ENCODE peak calls at places on chromosomes 13 and 19, in ten cellular contexts. One of them, this sample, is unnamed.

GRCh38 chr13:99704390-99704789 is 203.1 kb downstream of the TM9SF2 start:
- DNase-seq in type B pancreatic cell: no peak
- DNase-seq in CD8-positive, alpha-beta memory T cell: no peak
- DNase-seq in hypothalamus: no peak
- DNase-seq in activated T-helper 1 cell treated with anti-CD3 and anti-CD28 coated beads, Interleukin-2, amount 50 U/mL, for 16 hours: no peak
- DNase-seq in amniotic stem cell: no peak
- DNase-seq in posterior cingulate gyrus: no peak
- DNase-seq in stimulated activated CD8-positive, alpha-beta memory T cell treated with anti-CD3 and anti-CD28 coated beads, Interleukin-2, amount 100 ng/mL, for 48 hours: no peak
- DNase-seq in stromal cell of bone marrow: no peak
- DNase-seq in HEK293T: no peak
- DNase-seq in this sample: no peak

GRCh38 chr13:99051768-99052455 is 74.0 kb upstream of the DOCK9 start:
- DNase-seq in activated T-helper 1 cell treated with anti-CD3 and anti-CD28 coated beads, Interleukin-2, amount 50 U/mL, for 16 hours: no peak
- DNase-seq in CD8-positive, alpha-beta memory T cell: no peak
- DNase-seq in HEK293T: no peak
- DNase-seq in stimulated activated CD8-positive, alpha-beta memory T cell treated with anti-CD3 and anti-CD28 coated beads, Interleukin-2, amount 100 ng/mL, for 48 hours: no peak
- DNase-seq in amniotic stem cell: no peak
- DNase-seq in posterior cingulate gyrus: no peak
- DNase-seq in hypothalamus: no peak
- DNase-seq in stromal cell of bone marrow: no peak
- DNase-seq in type B pancreatic cell: no peak
- DNase-seq in this sample: no peak

GRCh38 chr19:35828694-35829301 is 16.2 kb upstream of the PRODH2 start:
- DNase-seq in activated T-helper 1 cell treated with anti-CD3 and anti-CD28 coated beads, Interleukin-2, amount 50 U/mL, for 16 hours: no peak
- DNase-seq in type B pancreatic cell: peak
- DNase-seq in amniotic stem cell: peak
- DNase-seq in posterior cingulate gyrus: no peak
- DNase-seq in stromal cell of bone marrow: peak
- DNase-seq in stimulated activated CD8-positive, alpha-beta memory T cell treated with anti-CD3 and anti-CD28 coated beads, Interleukin-2, amount 100 ng/mL, for 48 hours: peak
- DNase-seq in CD8-positive, alpha-beta memory T cell: no peak
- DNase-seq in HEK293T: peak
- DNase-seq in hypothalamus: no peak
- DNase-seq in this sample: no peak

GRCh38 chr13:93144031-93144430 is 82.6 kb upstream of the GPC6 start:
- DNase-seq in type B pancreatic cell: no peak
- DNase-seq in stimulated activated CD8-positive, alpha-beta memory T cell treated with anti-CD3 and anti-CD28 coated beads, Interleukin-2, amount 100 ng/mL, for 48 hours: no peak
- DNase-seq in CD8-positive, alpha-beta memory T cell: no peak
- DNase-seq in amniotic stem cell: no peak
- DNase-seq in posterior cingulate gyrus: no peak
- DNase-seq in stromal cell of bone marrow: no peak
- DNase-seq in HEK293T: no peak
- DNase-seq in activated T-helper 1 cell treated with anti-CD3 and anti-CD28 coated beads, Interleukin-2, amount 50 U/mL, for 16 hours: no peak
- DNase-seq in hypothalamus: no peak
- DNase-seq in this sample: no peak

GRCh38 chr13:99062593-99062992 is 84.7 kb upstream of the DOCK9 start:
- DNase-seq in stromal cell of bone marrow: peak
- DNase-seq in posterior cingulate gyrus: peak
- DNase-seq in activated T-helper 1 cell treated with anti-CD3 and anti-CD28 coated beads, Interleukin-2, amount 50 U/mL, for 16 hours: no peak
- DNase-seq in stimulated activated CD8-positive, alpha-beta memory T cell treated with anti-CD3 and anti-CD28 coated beads, Interleukin-2, amount 100 ng/mL, for 48 hours: no peak
- DNase-seq in amniotic stem cell: no peak
- DNase-seq in hypothalamus: no peak
- DNase-seq in CD8-positive, alpha-beta memory T cell: no peak
- DNase-seq in type B pancreatic cell: no peak
- DNase-seq in HEK293T: no peak
- DNase-seq in this sample: no peak

GRCh38 chr19:2837430-2837829 is 3.8 kb upstream of the ZNF555 start:
- DNase-seq in stimulated activated CD8-positive, alpha-beta memory T cell treated with anti-CD3 and anti-CD28 coated beads, Interleukin-2, amount 100 ng/mL, for 48 hours: no peak
- DNase-seq in hypothalamus: no peak
- DNase-seq in stromal cell of bone marrow: no peak
- DNase-seq in posterior cingulate gyrus: no peak
- DNase-seq in CD8-positive, alpha-beta memory T cell: no peak
- DNase-seq in HEK293T: no peak
- DNase-seq in amniotic stem cell: no peak
- DNase-seq in activated T-helper 1 cell treated with anti-CD3 and anti-CD28 coated beads, Interleukin-2, amount 50 U/mL, for 16 hours: no peak
- DNase-seq in type B pancreatic cell: no peak
- DNase-seq in this sample: no peak

GRCh38 chr13:112969692-112970338 is 801 bp downstream of the MCF2L start:
- DNase-seq in stromal cell of bone marrow: no peak
- DNase-seq in HEK293T: peak
- DNase-seq in activated T-helper 1 cell treated with anti-CD3 and anti-CD28 coated beads, Interleukin-2, amount 50 U/mL, for 16 hours: no peak
- DNase-seq in type B pancreatic cell: no peak
- DNase-seq in stimulated activated CD8-positive, alpha-beta memory T cell treated with anti-CD3 and anti-CD28 coated beads, Interleukin-2, amount 100 ng/mL, for 48 hours: no peak
- DNase-seq in hypothalamus: no peak
- DNase-seq in CD8-positive, alpha-beta memory T cell: no peak
- DNase-seq in amniotic stem cell: no peak
- DNase-seq in posterior cingulate gyrus: no peak
- DNase-seq in this sample: no peak

GRCh38 chr19:17859533-17860330 is at the start of gene RPL18A:
- DNase-seq in posterior cingulate gyrus: peak
- DNase-seq in amniotic stem cell: peak
- DNase-seq in HEK293T: peak
- DNase-seq in hypothalamus: peak
- DNase-seq in stromal cell of bone marrow: peak
- DNase-seq in activated T-helper 1 cell treated with anti-CD3 and anti-CD28 coated beads, Interleukin-2, amount 50 U/mL, for 16 hours: peak
- DNase-seq in type B pancreatic cell: peak
- DNase-seq in stimulated activated CD8-positive, alpha-beta memory T cell treated with anti-CD3 and anti-CD28 coated beads, Interleukin-2, amount 100 ng/mL, for 48 hours: peak
- DNase-seq in CD8-positive, alpha-beta memory T cell: peak
- DNase-seq in this sample: peak

GRCh38 chr13:51923983-51924539 is 62.3 kb downstream of the CCDC70 start:
- DNase-seq in stromal cell of bone marrow: no peak
- DNase-seq in HEK293T: peak
- DNase-seq in amniotic stem cell: no peak
- DNase-seq in stimulated activated CD8-positive, alpha-beta memory T cell treated with anti-CD3 and anti-CD28 coated beads, Interleukin-2, amount 100 ng/mL, for 48 hours: no peak
- DNase-seq in posterior cingulate gyrus: no peak
- DNase-seq in CD8-positive, alpha-beta memory T cell: no peak
- DNase-seq in hypothalamus: no peak
- DNase-seq in type B pancreatic cell: peak
- DNase-seq in activated T-helper 1 cell treated with anti-CD3 and anti-CD28 coated beads, Interleukin-2, amount 50 U/mL, for 16 hours: no peak
- DNase-seq in this sample: no peak

GRCh38 chr13:114174529-114174941 is 4.5 kb upstream of the CFAP97D2 start:
- DNase-seq in stromal cell of bone marrow: no peak
- DNase-seq in posterior cingulate gyrus: no peak
- DNase-seq in hypothalamus: no peak
- DNase-seq in activated T-helper 1 cell treated with anti-CD3 and anti-CD28 coated beads, Interleukin-2, amount 50 U/mL, for 16 hours: no peak
- DNase-seq in CD8-positive, alpha-beta memory T cell: no peak
- DNase-seq in amniotic stem cell: no peak
- DNase-seq in HEK293T: no peak
- DNase-seq in type B pancreatic cell: no peak
- DNase-seq in stimulated activated CD8-positive, alpha-beta memory T cell treated with anti-CD3 and anti-CD28 coated beads, Interleukin-2, amount 100 ng/mL, for 48 hours: no peak
- DNase-seq in this sample: no peak

GRCh38 chr19:45142016-45142727 is 18.6 kb downstream of the NKPD1 start:
- DNase-seq in hypothalamus: no peak
- DNase-seq in stimulated activated CD8-positive, alpha-beta memory T cell treated with anti-CD3 and anti-CD28 coated beads, Interleukin-2, amount 100 ng/mL, for 48 hours: no peak
- DNase-seq in HEK293T: no peak
- DNase-seq in type B pancreatic cell: no peak
- DNase-seq in activated T-helper 1 cell treated with anti-CD3 and anti-CD28 coated beads, Interleukin-2, amount 50 U/mL, for 16 hours: no peak
- DNase-seq in amniotic stem cell: no peak
- DNase-seq in CD8-positive, alpha-beta memory T cell: no peak
- DNase-seq in posterior cingulate gyrus: no peak
- DNase-seq in stromal cell of bone marrow: no peak
- DNase-seq in this sample: no peak

GRCh38 chr19:2095338-2095938 is 688 bp downstream of the MOB3A start:
- DNase-seq in stromal cell of bone marrow: no peak
- DNase-seq in CD8-positive, alpha-beta memory T cell: no peak
- DNase-seq in hypothalamus: no peak
- DNase-seq in type B pancreatic cell: no peak
- DNase-seq in posterior cingulate gyrus: no peak
- DNase-seq in HEK293T: no peak
- DNase-seq in activated T-helper 1 cell treated with anti-CD3 and anti-CD28 coated beads, Interleukin-2, amount 50 U/mL, for 16 hours: no peak
- DNase-seq in stimulated activated CD8-positive, alpha-beta memory T cell treated with anti-CD3 and anti-CD28 coated beads, Interleukin-2, amount 100 ng/mL, for 48 hours: no peak
- DNase-seq in amniotic stem cell: no peak
- DNase-seq in this sample: no peak

GRCh38 chr19:48154003-48154402 is 16.1 kb downstream of the LIG1 start:
- DNase-seq in stromal cell of bone marrow: no peak
- DNase-seq in hypothalamus: no peak
- DNase-seq in posterior cingulate gyrus: no peak
- DNase-seq in HEK293T: no peak
- DNase-seq in type B pancreatic cell: no peak
- DNase-seq in activated T-helper 1 cell treated with anti-CD3 and anti-CD28 coated beads, Interleukin-2, amount 50 U/mL, for 16 hours: no peak
- DNase-seq in CD8-positive, alpha-beta memory T cell: no peak
- DNase-seq in stimulated activated CD8-positive, alpha-beta memory T cell treated with anti-CD3 and anti-CD28 coated beads, Interleukin-2, amount 100 ng/mL, for 48 hours: no peak
- DNase-seq in amniotic stem cell: no peak
- DNase-seq in this sample: no peak

GRCh38 chr13:22162889-22163288 is 492.0 kb downstream of the FGF9 start:
- DNase-seq in stimulated activated CD8-positive, alpha-beta memory T cell treated with anti-CD3 and anti-CD28 coated beads, Interleukin-2, amount 100 ng/mL, for 48 hours: no peak
- DNase-seq in type B pancreatic cell: no peak
- DNase-seq in hypothalamus: no peak
- DNase-seq in CD8-positive, alpha-beta memory T cell: no peak
- DNase-seq in activated T-helper 1 cell treated with anti-CD3 and anti-CD28 coated beads, Interleukin-2, amount 50 U/mL, for 16 hours: no peak
- DNase-seq in posterior cingulate gyrus: no peak
- DNase-seq in amniotic stem cell: no peak
- DNase-seq in HEK293T: no peak
- DNase-seq in stromal cell of bone marrow: no peak
- DNase-seq in this sample: no peak

GRCh38 chr13:63085851-63086250 is 1670.2 kb upstream of the PCDH20 start:
- DNase-seq in hypothalamus: no peak
- DNase-seq in posterior cingulate gyrus: no peak
- DNase-seq in type B pancreatic cell: no peak
- DNase-seq in HEK293T: no peak
- DNase-seq in CD8-positive, alpha-beta memory T cell: no peak
- DNase-seq in amniotic stem cell: no peak
- DNase-seq in stromal cell of bone marrow: no peak
- DNase-seq in activated T-helper 1 cell treated with anti-CD3 and anti-CD28 coated beads, Interleukin-2, amount 50 U/mL, for 16 hours: no peak
- DNase-seq in stimulated activated CD8-positive, alpha-beta memory T cell treated with anti-CD3 and anti-CD28 coated beads, Interleukin-2, amount 100 ng/mL, for 48 hours: no peak
- DNase-seq in this sample: no peak

GRCh38 chr19:55247621-55248099 is 11.2 kb downstream of the PPP6R1 start:
- DNase-seq in CD8-positive, alpha-beta memory T cell: no peak
- DNase-seq in HEK293T: no peak
- DNase-seq in amniotic stem cell: no peak
- DNase-seq in hypothalamus: no peak
- DNase-seq in posterior cingulate gyrus: no peak
- DNase-seq in activated T-helper 1 cell treated with anti-CD3 and anti-CD28 coated beads, Interleukin-2, amount 50 U/mL, for 16 hours: no peak
- DNase-seq in stromal cell of bone marrow: no peak
- DNase-seq in stimulated activated CD8-positive, alpha-beta memory T cell treated with anti-CD3 and anti-CD28 coated beads, Interleukin-2, amount 100 ng/mL, for 48 hours: no peak
- DNase-seq in type B pancreatic cell: no peak
- DNase-seq in this sample: no peak

GRCh38 chr13:28220166-28220565 is 81.8 kb downstream of the PAN3 start:
- DNase-seq in type B pancreatic cell: no peak
- DNase-seq in posterior cingulate gyrus: no peak
- DNase-seq in stromal cell of bone marrow: peak
- DNase-seq in HEK293T: no peak
- DNase-seq in activated T-helper 1 cell treated with anti-CD3 and anti-CD28 coated beads, Interleukin-2, amount 50 U/mL, for 16 hours: no peak
- DNase-seq in stimulated activated CD8-positive, alpha-beta memory T cell treated with anti-CD3 and anti-CD28 coated beads, Interleukin-2, amount 100 ng/mL, for 48 hours: no peak
- DNase-seq in amniotic stem cell: no peak
- DNase-seq in CD8-positive, alpha-beta memory T cell: no peak
- DNase-seq in hypothalamus: no peak
- DNase-seq in this sample: no peak

GRCh38 chr13:34078334-34078999 is 260.5 kb downstream of the RFC3 start:
- DNase-seq in type B pancreatic cell: no peak
- DNase-seq in amniotic stem cell: no peak
- DNase-seq in stromal cell of bone marrow: no peak
- DNase-seq in hypothalamus: no peak
- DNase-seq in stimulated activated CD8-positive, alpha-beta memory T cell treated with anti-CD3 and anti-CD28 coated beads, Interleukin-2, amount 100 ng/mL, for 48 hours: no peak
- DNase-seq in posterior cingulate gyrus: no peak
- DNase-seq in CD8-positive, alpha-beta memory T cell: no peak
- DNase-seq in HEK293T: no peak
- DNase-seq in activated T-helper 1 cell treated with anti-CD3 and anti-CD28 coated beads, Interleukin-2, amount 50 U/mL, for 16 hours: no peak
- DNase-seq in this sample: no peak

GRCh38 chr13:102131246-102131645 is 270.6 kb downstream of the FGF14 start:
- DNase-seq in stromal cell of bone marrow: no peak
- DNase-seq in activated T-helper 1 cell treated with anti-CD3 and anti-CD28 coated beads, Interleukin-2, amount 50 U/mL, for 16 hours: no peak
- DNase-seq in posterior cingulate gyrus: no peak
- DNase-seq in HEK293T: no peak
- DNase-seq in hypothalamus: no peak
- DNase-seq in stimulated activated CD8-positive, alpha-beta memory T cell treated with anti-CD3 and anti-CD28 coated beads, Interleukin-2, amount 100 ng/mL, for 48 hours: no peak
- DNase-seq in amniotic stem cell: no peak
- DNase-seq in CD8-positive, alpha-beta memory T cell: no peak
- DNase-seq in type B pancreatic cell: no peak
- DNase-seq in this sample: no peak

GRCh38 chr19:4814625-4815425 is 16.7 kb downstream of the TICAM1 start:
- DNase-seq in stimulated activated CD8-positive, alpha-beta memory T cell treated with anti-CD3 and anti-CD28 coated beads, Interleukin-2, amount 100 ng/mL, for 48 hours: no peak
- DNase-seq in HEK293T: no peak
- DNase-seq in hypothalamus: no peak
- DNase-seq in CD8-positive, alpha-beta memory T cell: no peak
- DNase-seq in type B pancreatic cell: no peak
- DNase-seq in amniotic stem cell: no peak
- DNase-seq in stromal cell of bone marrow: peak
- DNase-seq in posterior cingulate gyrus: no peak
- DNase-seq in activated T-helper 1 cell treated with anti-CD3 and anti-CD28 coated beads, Interleukin-2, amount 50 U/mL, for 16 hours: no peak
- DNase-seq in this sample: no peak

GRCh38 chr13:85529216-85529590 is 270.0 kb downstream of the SLITRK6 start:
- DNase-seq in stimulated activated CD8-positive, alpha-beta memory T cell treated with anti-CD3 and anti-CD28 coated beads, Interleukin-2, amount 100 ng/mL, for 48 hours: no peak
- DNase-seq in HEK293T: no peak
- DNase-seq in hypothalamus: no peak
- DNase-seq in stromal cell of bone marrow: no peak
- DNase-seq in activated T-helper 1 cell treated with anti-CD3 and anti-CD28 coated beads, Interleukin-2, amount 50 U/mL, for 16 hours: no peak
- DNase-seq in posterior cingulate gyrus: no peak
- DNase-seq in CD8-positive, alpha-beta memory T cell: no peak
- DNase-seq in amniotic stem cell: no peak
- DNase-seq in type B pancreatic cell: no peak
- DNase-seq in this sample: no peak

GRCh38 chr19:15288146-15288963 is 44.0 kb downstream of the BRD4 start:
- DNase-seq in stimulated activated CD8-positive, alpha-beta memory T cell treated with anti-CD3 and anti-CD28 coated beads, Interleukin-2, amount 100 ng/mL, for 48 hours: no peak
- DNase-seq in activated T-helper 1 cell treated with anti-CD3 and anti-CD28 coated beads, Interleukin-2, amount 50 U/mL, for 16 hours: no peak
- DNase-seq in hypothalamus: peak
- DNase-seq in stromal cell of bone marrow: no peak
- DNase-seq in amniotic stem cell: no peak
- DNase-seq in type B pancreatic cell: no peak
- DNase-seq in CD8-positive, alpha-beta memory T cell: no peak
- DNase-seq in posterior cingulate gyrus: peak
- DNase-seq in HEK293T: no peak
- DNase-seq in this sample: no peak

GRCh38 chr13:94749162-94749561 is 36.8 kb upstream of the SOX21 start:
- DNase-seq in stimulated activated CD8-positive, alpha-beta memory T cell treated with anti-CD3 and anti-CD28 coated beads, Interleukin-2, amount 100 ng/mL, for 48 hours: no peak
- DNase-seq in amniotic stem cell: no peak
- DNase-seq in stromal cell of bone marrow: no peak
- DNase-seq in CD8-positive, alpha-beta memory T cell: no peak
- DNase-seq in type B pancreatic cell: no peak
- DNase-seq in hypothalamus: no peak
- DNase-seq in posterior cingulate gyrus: no peak
- DNase-seq in HEK293T: no peak
- DNase-seq in activated T-helper 1 cell treated with anti-CD3 and anti-CD28 coated beads, Interleukin-2, amount 50 U/mL, for 16 hours: no peak
- DNase-seq in this sample: no peak

GRCh38 chr13:48770372-48770771 is 116.6 kb downstream of the CYSLTR2 start:
- DNase-seq in stimulated activated CD8-positive, alpha-beta memory T cell treated with anti-CD3 and anti-CD28 coated beads, Interleukin-2, amount 100 ng/mL, for 48 hours: no peak
- DNase-seq in stromal cell of bone marrow: no peak
- DNase-seq in amniotic stem cell: no peak
- DNase-seq in hypothalamus: no peak
- DNase-seq in CD8-positive, alpha-beta memory T cell: no peak
- DNase-seq in HEK293T: no peak
- DNase-seq in type B pancreatic cell: no peak
- DNase-seq in posterior cingulate gyrus: no peak
- DNase-seq in activated T-helper 1 cell treated with anti-CD3 and anti-CD28 coated beads, Interleukin-2, amount 50 U/mL, for 16 hours: no peak
- DNase-seq in this sample: peak

GRCh38 chr13:59367467-59367866 is 796.3 kb downstream of the DIAPH3 start:
- DNase-seq in CD8-positive, alpha-beta memory T cell: no peak
- DNase-seq in stimulated activated CD8-positive, alpha-beta memory T cell treated with anti-CD3 and anti-CD28 coated beads, Interleukin-2, amount 100 ng/mL, for 48 hours: no peak
- DNase-seq in type B pancreatic cell: no peak
- DNase-seq in activated T-helper 1 cell treated with anti-CD3 and anti-CD28 coated beads, Interleukin-2, amount 50 U/mL, for 16 hours: no peak
- DNase-seq in HEK293T: no peak
- DNase-seq in posterior cingulate gyrus: no peak
- DNase-seq in hypothalamus: no peak
- DNase-seq in amniotic stem cell: no peak
- DNase-seq in stromal cell of bone marrow: no peak
- DNase-seq in this sample: no peak

GRCh38 chr19:23932878-23933277 is 18.2 kb downstream of the ZNF726 start:
- DNase-seq in activated T-helper 1 cell treated with anti-CD3 and anti-CD28 coated beads, Interleukin-2, amount 50 U/mL, for 16 hours: no peak
- DNase-seq in hypothalamus: no peak
- DNase-seq in amniotic stem cell: no peak
- DNase-seq in stromal cell of bone marrow: no peak
- DNase-seq in type B pancreatic cell: no peak
- DNase-seq in HEK293T: no peak
- DNase-seq in stimulated activated CD8-positive, alpha-beta memory T cell treated with anti-CD3 and anti-CD28 coated beads, Interleukin-2, amount 100 ng/mL, for 48 hours: no peak
- DNase-seq in posterior cingulate gyrus: no peak
- DNase-seq in CD8-positive, alpha-beta memory T cell: no peak
- DNase-seq in this sample: no peak

GRCh38 chr13:72004975-72005374 is 138.0 kb upstream of the DACH1 start:
- DNase-seq in hypothalamus: no peak
- DNase-seq in CD8-positive, alpha-beta memory T cell: no peak
- DNase-seq in stimulated activated CD8-positive, alpha-beta memory T cell treated with anti-CD3 and anti-CD28 coated beads, Interleukin-2, amount 100 ng/mL, for 48 hours: no peak
- DNase-seq in posterior cingulate gyrus: no peak
- DNase-seq in stromal cell of bone marrow: peak
- DNase-seq in amniotic stem cell: no peak
- DNase-seq in activated T-helper 1 cell treated with anti-CD3 and anti-CD28 coated beads, Interleukin-2, amount 50 U/mL, for 16 hours: no peak
- DNase-seq in type B pancreatic cell: no peak
- DNase-seq in HEK293T: no peak
- DNase-seq in this sample: no peak

GRCh38 chr13:45873491-45874360 is 22.2 kb upstream of the SIAH3 start:
- DNase-seq in posterior cingulate gyrus: no peak
- DNase-seq in amniotic stem cell: no peak
- DNase-seq in type B pancreatic cell: no peak
- DNase-seq in stimulated activated CD8-positive, alpha-beta memory T cell treated with anti-CD3 and anti-CD28 coated beads, Interleukin-2, amount 100 ng/mL, for 48 hours: no peak
- DNase-seq in hypothalamus: no peak
- DNase-seq in HEK293T: no peak
- DNase-seq in stromal cell of bone marrow: no peak
- DNase-seq in activated T-helper 1 cell treated with anti-CD3 and anti-CD28 coated beads, Interleukin-2, amount 50 U/mL, for 16 hours: no peak
- DNase-seq in CD8-positive, alpha-beta memory T cell: no peak
- DNase-seq in this sample: peak